ENCODE peak calls at places on chromosomes 6 and 20, in ten cellular contexts. G is CD8-positive, alpha-beta T cell; X is HCT116; J is left ventricle myocardium inferior; U is stomach; F is adrenal gland; Q is pancreas; K is thoracic aorta; O is cardiac muscle cell; B is prostate gland. R is an unnamed sample. For H3K4me1, the result is how much of the 10 kb centered on the place peaks cover.

GRCh38 chr6:138586638-138587037 is 87.3 kb upstream of the NHSL1 start:
- DNase-seq in G (no peak), X (no peak), J (no peak), U (no peak), F (no peak), Q (no peak), K (no peak), O (no peak), B (no peak), R (no peak)

GRCh38 chr6:82353848-82354247 is 9.8 kb upstream of the TPBG start:
- DNase-seq in G (no peak), X (no peak), J (no peak), U (no peak), F (no peak), Q (no peak), K (no peak), O (no peak), B (no peak), R (no peak)

GRCh38 chr6:64104051-64104450 is 468.4 kb downstream of the PHF3 start:
- DNase-seq in G (no peak), X (no peak), J (no peak), U (no peak), F (no peak), Q (no peak), K (no peak), O (no peak), B (no peak), R (no peak)

GRCh38 chr6:132797975-132798819 is at the start of gene SLC18B1:
- DNase-seq in G (peak), X (no peak), J (peak), U (peak), F (peak), Q (peak), K (no peak), O (peak), B (peak), R (no peak)

GRCh38 chr6:39041072-39041471 is 7.5 kb upstream of the GLP1R start:
- DNase-seq in G (no peak), X (no peak), J (no peak), U (no peak), F (no peak), Q (no peak), K (no peak), O (no peak), B (no peak), R (no peak)

GRCh38 chr6:105814745-105815536 is 271.2 kb upstream of the PRDM1 start:
- DNase-seq in G (no peak), X (no peak), J (no peak), U (no peak), F (no peak), Q (no peak), K (no peak), O (no peak), B (no peak), R (no peak)

GRCh38 chr20:31573555-31574295 is 31.4 kb upstream of the ID1 start:
- DNase-seq in G (no peak), X (no peak), J (no peak), U (no peak), F (no peak), Q (no peak), K (no peak), O (no peak), B (peak), R (no peak)

GRCh38 chr20:12997128-12997655 is 11.6 kb upstream of the SPTLC3 start:
- DNase-seq in G (no peak), X (no peak), J (no peak), U (no peak), F (no peak), Q (no peak), K (no peak), O (no peak), B (no peak), R (no peak)

GRCh38 chr20:30985386-30985785 is 272.1 kb upstream of the DEFB115 start:
- DNase-seq in G (no peak), X (no peak), J (no peak), U (no peak), F (peak), Q (no peak), K (no peak), O (no peak), B (no peak), R (no peak)

GRCh38 chr6:88780714-88781389 is 182.6 kb downstream of the RNGTT start:
- DNase-seq in G (peak), X (peak), J (no peak), U (no peak), F (peak), Q (no peak), K (peak), O (peak), B (peak), R (no peak)

GRCh38 chr6:74534485-74535211 is 671.2 kb downstream of the COL12A1 start:
- DNase-seq in G (no peak), X (peak), J (no peak), U (no peak), F (no peak), Q (no peak), K (no peak), O (peak), B (no peak), R (no peak)

GRCh38 chr6:32168350-32168749 is 4.0 kb downstream of the EGFL8 start:
- DNase-seq in G (no peak), X (no peak), J (no peak), U (no peak), F (no peak), Q (no peak), K (no peak), O (no peak), B (no peak), R (no peak)
- TF ChIP-seq CTCF in G (no peak), X (no peak), J (no peak), U (no peak), F (no peak), Q (no peak), K (no peak), O (no peak), B (no peak), R (no peak)

DNA sequence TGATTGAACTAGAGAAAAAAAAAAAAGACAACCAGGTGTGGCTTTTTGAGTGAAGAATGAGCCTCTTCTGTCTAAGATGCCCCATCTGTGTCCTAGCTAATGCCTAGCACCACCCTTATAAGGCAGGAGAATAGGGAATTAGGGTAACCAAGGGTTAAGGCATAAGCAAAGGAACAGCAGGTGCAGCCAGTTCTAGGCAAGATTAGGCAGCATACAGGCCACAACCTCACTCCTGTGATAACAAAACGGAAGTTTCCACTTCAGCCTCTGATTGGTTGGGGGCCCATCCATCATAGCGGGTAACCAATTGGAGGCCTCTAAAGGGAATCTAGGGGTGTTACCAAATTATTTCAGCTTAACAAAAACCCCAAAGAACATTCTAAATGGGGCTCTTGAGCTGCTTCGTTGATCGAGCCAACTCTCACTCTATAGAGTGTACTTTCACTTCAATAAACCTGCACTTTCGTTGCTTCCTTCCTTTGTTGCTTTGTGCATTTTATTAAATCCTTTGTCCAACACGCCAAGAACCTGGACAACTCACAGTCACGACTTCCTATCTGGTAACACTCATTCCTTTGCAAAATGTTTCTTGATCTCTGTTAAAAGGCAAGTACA is 61.9 kb upstream of the TAGAP start:
- DNase-seq in G (peak), X (peak), J (peak), U (peak), F (peak), Q (no peak), K (no peak), O (peak), B (peak), R (no peak)
- H3K4me3 ChIP-seq in G (peak), X (no peak), J (peak), U (peak), F (no peak), Q (no peak), K (peak), O (no peak), B (no peak), R (no peak)

DNA sequence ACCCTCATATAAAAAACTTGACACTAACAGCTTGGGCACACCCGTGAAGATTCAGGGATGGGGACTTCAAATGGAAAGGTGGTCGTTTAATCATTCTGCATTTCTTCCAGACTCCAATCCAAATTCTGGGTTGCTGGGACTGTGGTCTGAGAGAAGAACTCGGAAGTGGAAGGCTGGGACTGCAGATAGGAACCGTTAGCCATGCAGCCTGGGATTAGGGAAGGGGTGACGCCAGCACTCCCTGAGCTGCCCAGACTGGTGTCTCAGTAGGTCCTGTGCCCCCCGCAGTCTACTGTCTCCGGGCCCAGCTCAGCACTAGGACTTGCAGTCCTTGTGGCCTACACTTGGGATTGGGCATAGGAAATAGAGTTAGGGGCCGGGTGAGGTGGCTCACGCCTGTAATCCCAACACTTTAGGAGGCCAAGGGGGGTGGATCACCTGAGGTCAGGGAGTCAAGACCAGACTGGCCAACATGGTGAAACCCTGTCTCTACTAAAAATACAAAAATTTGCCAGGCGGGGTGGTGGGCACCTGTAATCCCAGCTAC is 511 bp upstream of the CLIC1 start:
- DNase-seq in G (no peak), X (no peak), J (no peak), U (no peak), F (no peak), Q (no peak), K (no peak), O (no peak), B (no peak), R (no peak)
- H3K4me1 ChIP-seq in G (half or more), X (under half), J (half or more), U (half or more), F (half or more), Q (under half), K (under half), O (under half), B (under half), R (under half)

GRCh38 chr20:52311209-52311794 is 119.7 kb upstream of the ZFP64 start:
- DNase-seq in G (no peak), X (no peak), J (no peak), U (no peak), F (no peak), Q (no peak), K (no peak), O (no peak), B (no peak), R (no peak)

GRCh38 chr20:52318601-52319000 is 127.0 kb upstream of the ZFP64 start:
- DNase-seq in G (no peak), X (no peak), J (no peak), U (no peak), F (no peak), Q (no peak), K (no peak), O (no peak), B (no peak), R (no peak)

GRCh38 chr20:52312131-52312729 is 120.7 kb upstream of the ZFP64 start:
- DNase-seq in G (peak), X (peak), J (no peak), U (peak), F (peak), Q (no peak), K (no peak), O (peak), B (peak), R (no peak)

DNA sequence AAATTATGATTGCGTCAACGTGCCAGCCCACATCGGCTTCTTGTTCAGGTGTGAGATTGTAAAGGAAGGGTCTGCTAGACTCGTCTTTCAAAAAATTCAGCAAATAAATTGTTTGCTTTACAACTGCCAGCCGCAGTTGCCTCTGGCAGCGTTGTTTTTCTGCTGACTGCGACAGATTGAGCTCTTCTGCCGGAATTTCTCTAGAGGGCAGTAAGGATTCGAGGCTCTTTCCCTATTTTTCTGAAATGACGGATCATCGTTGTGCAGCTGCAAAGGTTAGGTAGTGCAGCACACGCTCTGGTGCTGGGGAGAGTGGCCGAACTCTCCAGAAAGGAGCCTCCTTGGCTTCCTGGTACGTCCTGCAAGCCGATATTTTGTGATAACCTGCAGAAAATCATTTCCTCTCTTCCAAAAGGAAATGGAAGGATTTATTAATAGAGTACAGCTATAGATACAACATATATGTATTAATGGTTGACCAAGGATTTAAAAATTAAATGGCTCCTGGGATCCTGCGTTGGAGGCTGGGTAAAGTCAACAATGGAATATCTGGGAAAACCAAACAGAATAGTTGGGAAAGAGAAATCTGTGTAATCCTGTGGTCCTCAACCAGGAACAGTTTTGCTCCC is 121.9 kb upstream of the ZFP64 start:
- DNase-seq in G (no peak), X (peak), J (no peak), U (no peak), F (peak), Q (no peak), K (no peak), O (peak), B (no peak), R (no peak)
- TF ChIP-seq CTCF in G (no peak), X (peak), J (peak), U (peak), F (peak), Q (peak), K (no peak), O (peak), B (no peak), R (peak)

GRCh38 chr6:29632789-29633531 is at the start of gene GABBR1:
- DNase-seq in G (peak), X (peak), J (peak), U (peak), F (peak), Q (peak), K (peak), O (peak), B (peak), R (no peak)

GRCh38 chr6:29631860-29632731 is 887 bp downstream of the GABBR1 start:
- DNase-seq in G (peak), X (no peak), J (peak), U (peak), F (peak), Q (peak), K (no peak), O (peak), B (peak), R (no peak)

GRCh38 chr6:29633532-29633901 is 534 bp upstream of the GABBR1 start:
- DNase-seq in G (no peak), X (no peak), J (no peak), U (no peak), F (no peak), Q (no peak), K (no peak), O (no peak), B (no peak), R (no peak)

GRCh38 chr6:29629571-29629970 is 3.4 kb downstream of the GABBR1 start:
- DNase-seq in G (no peak), X (no peak), J (no peak), U (no peak), F (no peak), Q (no peak), K (no peak), O (no peak), B (no peak), R (no peak)

DNA sequence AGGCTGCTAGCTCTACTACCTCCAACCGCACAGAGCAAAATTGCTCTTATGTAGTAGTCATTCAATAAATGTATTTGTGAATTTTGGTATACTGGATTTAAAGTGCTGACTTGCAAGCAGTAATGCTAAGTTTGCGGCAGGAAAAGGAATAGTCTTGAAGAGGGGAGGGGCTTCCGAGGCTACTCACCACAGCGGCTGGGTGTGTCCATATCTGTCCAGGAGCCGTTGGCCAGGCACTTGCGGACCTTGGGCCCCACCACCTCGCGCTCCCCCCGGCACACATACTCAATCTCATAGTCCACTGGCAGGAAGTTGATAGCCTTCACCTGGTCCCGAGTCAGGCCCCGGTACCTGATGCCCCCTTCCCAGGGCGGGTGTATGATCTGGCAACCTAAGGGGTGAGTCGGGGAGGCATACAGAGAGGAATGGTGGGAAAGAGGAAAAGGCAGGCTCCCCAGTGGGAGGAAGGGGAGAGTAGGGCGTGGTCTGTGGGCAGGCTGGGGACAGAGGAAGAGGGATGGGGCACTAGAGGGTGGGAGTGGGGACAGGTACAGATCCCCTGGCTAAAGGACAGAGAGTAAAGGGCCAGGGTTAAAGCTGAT is 1.7 kb downstream of the GABBR1 start:
- DNase-seq in G (no peak), X (no peak), J (no peak), U (no peak), F (no peak), Q (no peak), K (no peak), O (peak), B (no peak), R (no peak)
- H3K4me3 ChIP-seq in G (no peak), X (peak), J (peak), U (peak), F (no peak), Q (no peak), K (peak), O (no peak), B (no peak), R (peak)

GRCh38 chr6:37936909-37937308 is 117.4 kb downstream of the ZFAND3 start:
- DNase-seq in G (no peak), X (no peak), J (no peak), U (no peak), F (no peak), Q (no peak), K (no peak), O (peak), B (no peak), R (no peak)

GRCh38 chr6:37934276-37934675 is 114.7 kb downstream of the ZFAND3 start:
- DNase-seq in G (no peak), X (no peak), J (no peak), U (no peak), F (no peak), Q (no peak), K (no peak), O (no peak), B (no peak), R (no peak)

GRCh38 chr6:37940074-37940847 is 120.7 kb downstream of the ZFAND3 start:
- DNase-seq in G (no peak), X (no peak), J (no peak), U (no peak), F (peak), Q (no peak), K (no peak), O (peak), B (peak), R (no peak)

GRCh38 chr6:37938909-37939308 is 119.4 kb downstream of the ZFAND3 start:
- DNase-seq in G (no peak), X (no peak), J (no peak), U (no peak), F (no peak), Q (no peak), K (no peak), O (no peak), B (no peak), R (no peak)

GRCh38 chr6:37936150-37936549 is 116.6 kb downstream of the ZFAND3 start:
- DNase-seq in G (no peak), X (no peak), J (no peak), U (no peak), F (no peak), Q (no peak), K (no peak), O (no peak), B (no peak), R (no peak)
- H3K4me1 ChIP-seq in G (under half), X (under half), J (half or more), U (under half), F (under half), Q (under half), K (under half), O (under half), B (under half), R (under half)

DNA sequence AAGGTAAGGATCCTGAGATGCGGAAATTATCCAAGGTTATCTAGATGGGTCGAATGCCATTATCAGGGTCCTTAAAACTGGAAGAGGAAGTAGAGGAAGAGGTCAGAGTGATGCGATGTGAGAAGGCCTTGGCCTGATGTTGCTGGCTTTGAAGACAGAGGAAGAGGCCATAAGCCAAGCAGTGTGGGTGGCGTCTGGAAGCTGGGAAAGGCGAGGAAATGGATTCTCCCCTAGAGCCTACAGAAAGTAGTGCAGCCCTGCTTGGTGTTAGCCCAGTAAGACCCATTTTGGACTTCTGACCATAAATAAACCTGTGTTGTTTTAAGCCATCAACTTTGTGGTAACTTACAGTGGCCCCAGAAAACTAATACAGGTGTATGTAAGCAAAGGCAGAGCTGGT is 2.0 kb downstream of the SRXN1 start:
- DNase-seq in G (no peak), X (no peak), J (no peak), U (no peak), F (no peak), Q (no peak), K (no peak), O (peak), B (no peak), R (no peak)
- TF ChIP-seq CTCF in G (no peak), X (peak), J (peak), U (no peak), F (no peak), Q (no peak), K (no peak), O (peak), B (no peak), R (peak)

DNA sequence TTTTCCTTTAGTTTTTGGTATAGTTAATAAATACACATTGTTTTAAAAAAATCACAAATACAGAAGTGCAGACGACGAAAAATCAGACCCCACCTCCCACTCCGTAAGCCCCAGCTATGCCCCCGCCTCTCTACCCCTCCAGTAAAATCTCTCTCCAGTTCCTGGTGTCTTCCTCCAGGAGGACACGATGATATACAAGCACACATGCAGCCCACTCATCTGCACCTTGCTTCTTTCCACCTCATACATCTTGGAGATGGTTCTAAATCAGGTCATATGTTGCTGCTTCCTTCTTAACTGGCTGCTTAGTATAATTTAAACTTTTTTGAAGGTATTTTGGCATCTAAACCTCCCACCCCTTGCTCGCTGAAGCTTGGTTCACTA is 2.7 kb downstream of the BMP7 start:
- DNase-seq in G (no peak), X (no peak), J (no peak), U (no peak), F (no peak), Q (no peak), K (no peak), O (no peak), B (no peak), R (no peak)
- H3K4me3 ChIP-seq in G (no peak), X (no peak), J (no peak), U (peak), F (no peak), Q (no peak), K (no peak), O (peak), B (no peak), R (peak)